ENCODE peak calls at places on chromosomes 13 and 19, in five cellular contexts. B is left colon; H is natural killer cell; P is activated CD8-positive, alpha-beta memory T cell treated with anti-CD3 and anti-CD28 coated beads, Interleukin-2, amount 10 ng/mL, durations not matched to agents 7 days and 5 days; L is activated T-cell treated with anti-CD3 and anti-CD28 coated beads, Interleukin-2, amount 50 U/mL, for 72 hours. S is an unnamed sample.

GRCh38 chr13:90640976-90641375 is 706.5 kb upstream of the MIR17HG start:
- ATAC-seq in B (no peak), H (no peak), P (no peak), L (no peak), S (no peak)

GRCh38 chr19:10070730-10071446 is 15.2 kb upstream of the SHFL start:
- ATAC-seq in B (no peak), H (no peak), P (no peak), L (no peak), S (no peak)

GRCh38 chr19:3375221-3376088 is 9.1 kb downstream of the NFIC start:
- ATAC-seq in B (peak; percentile 27), H (no peak), P (no peak), L (no peak), S (no peak)

GRCh38 chr19:46841458-46842083 is 9.1 kb downstream of the AP2S1 start:
- ATAC-seq in B (no peak), H (no peak), P (no peak), L (no peak), S (no peak)

GRCh38 chr13:41085961-41086360 is 24.7 kb downstream of the WBP4 start:
- ATAC-seq in B (no peak), H (no peak), P (no peak), L (no peak), S (no peak)

GRCh38 chr19:17455711-17456123 is 5.0 kb downstream of the NXNL1 start:
- ATAC-seq in B (no peak), H (no peak), P (no peak), L (no peak), S (no peak)

GRCh38 chr13:102878491-102878890 is 32.7 kb downstream of the ERCC5 start:
- ATAC-seq in B (no peak), H (no peak), P (no peak), L (no peak), S (no peak)

GRCh38 chr13:30204564-30204963 is 102.8 kb downstream of the KATNAL1 start:
- ATAC-seq in B (no peak), H (no peak), P (no peak), L (peak; percentile 95), S (peak; percentile 94)

GRCh38 chr13:99657848-99658265 is 156.6 kb downstream of the TM9SF2 start:
- ATAC-seq in B (no peak), H (peak; percentile 25), P (peak; percentile 32), L (peak; percentile 12), S (peak; percentile 6)

GRCh38 chr19:42286349-42287016 is 15.4 kb upstream of the PRR19 start:
- ATAC-seq in B (no peak), H (no peak), P (no peak), L (no peak), S (no peak)

GRCh38 chr13:41864658-41865057 is 96.3 kb downstream of the VWA8 start:
- ATAC-seq in B (no peak), H (no peak), P (no peak), L (no peak), S (no peak)

GRCh38 chr19:55441692-55442321 is 1.3 kb downstream of the SHISA7 start:
- ATAC-seq in B (peak; percentile 59), H (no peak), P (no peak), L (peak; percentile 33), S (peak; percentile 42)

GRCh38 chr19:821976-822773 is 420 bp upstream of the PLPPR3 start:
- ATAC-seq in B (no peak), H (no peak), P (no peak), L (no peak), S (no peak)

GRCh38 chr19:6766357-6767080 is 716 bp downstream of the SH2D3A start:
- ATAC-seq in B (peak; percentile 9), H (no peak), P (no peak), L (no peak), S (no peak)

GRCh38 chr13:80297094-80297493 is 43.8 kb downstream of the SPRY2 start:
- ATAC-seq in B (peak; percentile 72), H (no peak), P (no peak), L (no peak), S (no peak)

GRCh38 chr19:34733266-34733825 is 697 bp upstream of the ZNF181 start:
- ATAC-seq in B (peak; percentile 40), H (peak; percentile 18), P (peak; percentile 37), L (peak; percentile 10), S (no peak)